ENCODE peak calls at places on chromosomes 3 and 15, in nine cellular contexts. A is choroid plexus epithelial cell; K is HTR-8/SVneo; P is stimulated activated CD8-positive, alpha-beta memory T cell treated with anti-CD3 and anti-CD28 coated beads, Interleukin-15, amount 100 ng/mL, for 24 hours; T is T47D; J is left ventricle myocardium superior; B is tibial nerve; V is foreskin fibroblast; Z is NCI-H1105 treated with DMSO at 0.1 percent for 48 hours. Y is an unnamed sample.

GRCh38 chr3:39142067-39142466 is 11.3 kb downstream of the CSRNP1 start:
- DNase-seq in V (no peak), T (no peak), K (no peak), A (no peak), P (no peak), J (no peak), B (no peak), Z (no peak), Y (no peak)

GRCh38 chr3:72678892-72679291 is 169.4 kb downstream of the SHQ1 start:
- DNase-seq in J (no peak), V (no peak), A (no peak), B (no peak), T (no peak), Z (no peak), K (no peak), P (no peak), Y (no peak)

GRCh38 chr3:104885214-104885814 is 481.4 kb upstream of the ALCAM start:
- DNase-seq in Z (no peak), P (no peak), V (no peak), B (no peak), J (no peak), T (no peak), K (no peak), A (no peak), Y (no peak)

GRCh38 chr3:108271626-108272025 is 24.7 kb upstream of the HHLA2 start:
- DNase-seq in A (no peak), K (no peak), J (no peak), Z (no peak), T (no peak), B (no peak), P (no peak), V (no peak), Y (no peak)

GRCh38 chr3:55164876-55165275 is 237.0 kb upstream of the LRTM1 start:
- DNase-seq in A (no peak), B (no peak), K (no peak), V (peak), Z (no peak), P (no peak), J (no peak), T (no peak), Y (no peak)

GRCh38 chr3:153246805-153247204 is 84.8 kb downstream of the RAP2B start:
- DNase-seq in P (no peak), A (peak), B (no peak), Z (no peak), J (no peak), V (peak), K (no peak), T (no peak), Y (peak)

GRCh38 chr3:145678401-145678800 is 482.6 kb downstream of the PLOD2 start:
- DNase-seq in K (no peak), Z (no peak), A (peak), B (no peak), V (peak), T (no peak), P (no peak), J (no peak), Y (no peak)

GRCh38 chr3:39180183-39180545 is 12.2 kb downstream of the XIRP1 start:
- DNase-seq in K (no peak), T (no peak), V (no peak), A (no peak), Z (no peak), B (no peak), P (no peak), J (no peak), Y (no peak)

GRCh38 chr3:67044295-67044694 is 46.2 kb downstream of the KBTBD8 start:
- DNase-seq in Z (no peak), V (no peak), A (peak), J (no peak), B (no peak), K (no peak), P (no peak), T (no peak), Y (no peak)

GRCh38 chr3:99878005-99878404 is 60.3 kb downstream of the CMSS1 start:
- DNase-seq in V (peak), T (no peak), Z (no peak), A (peak), J (no peak), B (no peak), K (peak), P (no peak), Y (no peak)

GRCh38 chr3:16391936-16392536 is 121.5 kb downstream of the RFTN1 start:
- DNase-seq in V (no peak), A (peak), T (no peak), K (no peak), B (no peak), P (no peak), J (no peak), Z (no peak), Y (no peak)

GRCh38 chr15:33908396-33908795 is 59.9 kb upstream of the CHRM5 start:
- DNase-seq in A (peak), P (no peak), Z (no peak), K (no peak), J (no peak), B (no peak), V (no peak), T (no peak), Y (no peak)

GRCh38 chr15:42728975-42729374 is 8.0 kb downstream of the CDAN1 start:
- DNase-seq in A (no peak), B (no peak), V (no peak), P (no peak), T (no peak), J (no peak), K (no peak), Z (no peak), Y (no peak)

GRCh38 chr3:15557511-15557946 is 36.0 kb upstream of the COLQ start:
- DNase-seq in V (peak), P (no peak), B (no peak), J (no peak), Z (peak), A (peak), T (peak), K (peak), Y (peak)

GRCh38 chr15:82803793-82804574 is 1.9 kb downstream of the FSD2 start:
- DNase-seq in B (no peak), K (no peak), Z (no peak), P (no peak), A (peak), J (no peak), T (no peak), V (no peak), Y (no peak)

GRCh38 chr15:42549052-42549491 is 434 bp downstream of the HAUS2 start:
- DNase-seq in V (peak), B (no peak), K (peak), Z (peak), J (no peak), P (no peak), A (peak), T (no peak), Y (no peak)